ENCODE peak calls at places on chromosomes 5 and 9, in nine cellular contexts. One of them, this sample, is unnamed.

GRCh38 chr9:132141364-132141947 is 20.4 kb upstream of the NTNG2 start:
- DNase-seq in LHCN-M2: peak
- DNase-seq in fibroblast of lung: peak
- DNase-seq in upper lobe of left lung: peak
- DNase-seq in stimulated activated CD4-positive, alpha-beta T cell treated with anti-CD3 and anti-CD28 coated beads, Interleukin-1b, Interleukin-23, amount 100 ng/mL, for 48 hours: no peak
- DNase-seq in activated naive CD8-positive, alpha-beta T cell treated with anti-CD3 and anti-CD28 coated beads, Interleukin-2, amount 10 ng/mL, durations not matched to agents 7 days and 5 days: no peak
- DNase-seq in spleen: peak
- DNase-seq in body of pancreas: peak
- DNase-seq in cerebellar cortex: peak
- DNase-seq in this sample: no peak

GRCh38 chr5:128749584-128749983 is 211.5 kb upstream of the FBN2 start:
- DNase-seq in stimulated activated CD4-positive, alpha-beta T cell treated with anti-CD3 and anti-CD28 coated beads, Interleukin-1b, Interleukin-23, amount 100 ng/mL, for 48 hours: no peak
- DNase-seq in body of pancreas: no peak
- DNase-seq in activated naive CD8-positive, alpha-beta T cell treated with anti-CD3 and anti-CD28 coated beads, Interleukin-2, amount 10 ng/mL, durations not matched to agents 7 days and 5 days: no peak
- DNase-seq in cerebellar cortex: no peak
- DNase-seq in spleen: no peak
- DNase-seq in upper lobe of left lung: no peak
- DNase-seq in fibroblast of lung: no peak
- DNase-seq in LHCN-M2: no peak
- DNase-seq in this sample: no peak

GRCh38 chr5:15499528-15500325 is at the start of gene FBXL7:
- DNase-seq in LHCN-M2: peak
- DNase-seq in spleen: peak
- DNase-seq in fibroblast of lung: peak
- DNase-seq in upper lobe of left lung: peak
- DNase-seq in activated naive CD8-positive, alpha-beta T cell treated with anti-CD3 and anti-CD28 coated beads, Interleukin-2, amount 10 ng/mL, durations not matched to agents 7 days and 5 days: no peak
- DNase-seq in stimulated activated CD4-positive, alpha-beta T cell treated with anti-CD3 and anti-CD28 coated beads, Interleukin-1b, Interleukin-23, amount 100 ng/mL, for 48 hours: no peak
- DNase-seq in body of pancreas: peak
- DNase-seq in cerebellar cortex: no peak
- DNase-seq in this sample: peak

GRCh38 chr9:95511232-95511951 is 5.4 kb downstream of the PTCH1 start:
- DNase-seq in cerebellar cortex: peak
- DNase-seq in LHCN-M2: peak
- DNase-seq in spleen: peak
- DNase-seq in upper lobe of left lung: no peak
- DNase-seq in activated naive CD8-positive, alpha-beta T cell treated with anti-CD3 and anti-CD28 coated beads, Interleukin-2, amount 10 ng/mL, durations not matched to agents 7 days and 5 days: peak
- DNase-seq in fibroblast of lung: peak
- DNase-seq in stimulated activated CD4-positive, alpha-beta T cell treated with anti-CD3 and anti-CD28 coated beads, Interleukin-1b, Interleukin-23, amount 100 ng/mL, for 48 hours: peak
- DNase-seq in body of pancreas: peak
- DNase-seq in this sample: peak

GRCh38 chr9:93071464-93071863 is 13.0 kb downstream of the SUSD3 start:
- DNase-seq in body of pancreas: no peak
- DNase-seq in cerebellar cortex: peak
- DNase-seq in stimulated activated CD4-positive, alpha-beta T cell treated with anti-CD3 and anti-CD28 coated beads, Interleukin-1b, Interleukin-23, amount 100 ng/mL, for 48 hours: peak
- DNase-seq in fibroblast of lung: peak
- DNase-seq in upper lobe of left lung: no peak
- DNase-seq in spleen: no peak
- DNase-seq in LHCN-M2: peak
- DNase-seq in activated naive CD8-positive, alpha-beta T cell treated with anti-CD3 and anti-CD28 coated beads, Interleukin-2, amount 10 ng/mL, durations not matched to agents 7 days and 5 days: no peak
- DNase-seq in this sample: no peak

GRCh38 chr5:14417232-14417730 is 164.3 kb upstream of the OTULINL start:
- DNase-seq in spleen: no peak
- DNase-seq in body of pancreas: no peak
- DNase-seq in LHCN-M2: no peak
- DNase-seq in fibroblast of lung: peak
- DNase-seq in activated naive CD8-positive, alpha-beta T cell treated with anti-CD3 and anti-CD28 coated beads, Interleukin-2, amount 10 ng/mL, durations not matched to agents 7 days and 5 days: no peak
- DNase-seq in upper lobe of left lung: no peak
- DNase-seq in cerebellar cortex: no peak
- DNase-seq in stimulated activated CD4-positive, alpha-beta T cell treated with anti-CD3 and anti-CD28 coated beads, Interleukin-1b, Interleukin-23, amount 100 ng/mL, for 48 hours: no peak
- DNase-seq in this sample: no peak

GRCh38 chr5:41509399-41510175 is 814 bp downstream of the PLCXD3 start:
- DNase-seq in stimulated activated CD4-positive, alpha-beta T cell treated with anti-CD3 and anti-CD28 coated beads, Interleukin-1b, Interleukin-23, amount 100 ng/mL, for 48 hours: no peak
- DNase-seq in LHCN-M2: no peak
- DNase-seq in activated naive CD8-positive, alpha-beta T cell treated with anti-CD3 and anti-CD28 coated beads, Interleukin-2, amount 10 ng/mL, durations not matched to agents 7 days and 5 days: no peak
- DNase-seq in fibroblast of lung: no peak
- DNase-seq in cerebellar cortex: peak
- DNase-seq in body of pancreas: no peak
- DNase-seq in spleen: peak
- DNase-seq in upper lobe of left lung: peak
- DNase-seq in this sample: no peak

GRCh38 chr5:74030821-74031220 is 404.8 kb downstream of the ARHGEF28 start:
- DNase-seq in activated naive CD8-positive, alpha-beta T cell treated with anti-CD3 and anti-CD28 coated beads, Interleukin-2, amount 10 ng/mL, durations not matched to agents 7 days and 5 days: no peak
- DNase-seq in stimulated activated CD4-positive, alpha-beta T cell treated with anti-CD3 and anti-CD28 coated beads, Interleukin-1b, Interleukin-23, amount 100 ng/mL, for 48 hours: no peak
- DNase-seq in upper lobe of left lung: no peak
- DNase-seq in LHCN-M2: no peak
- DNase-seq in fibroblast of lung: no peak
- DNase-seq in cerebellar cortex: no peak
- DNase-seq in body of pancreas: no peak
- DNase-seq in spleen: no peak
- DNase-seq in this sample: no peak

GRCh38 chr9:76697554-76697953 is 66.7 kb upstream of the PCA3 start:
- DNase-seq in stimulated activated CD4-positive, alpha-beta T cell treated with anti-CD3 and anti-CD28 coated beads, Interleukin-1b, Interleukin-23, amount 100 ng/mL, for 48 hours: no peak
- DNase-seq in spleen: no peak
- DNase-seq in fibroblast of lung: no peak
- DNase-seq in cerebellar cortex: no peak
- DNase-seq in LHCN-M2: no peak
- DNase-seq in body of pancreas: no peak
- DNase-seq in upper lobe of left lung: no peak
- DNase-seq in activated naive CD8-positive, alpha-beta T cell treated with anti-CD3 and anti-CD28 coated beads, Interleukin-2, amount 10 ng/mL, durations not matched to agents 7 days and 5 days: no peak
- DNase-seq in this sample: no peak

GRCh38 chr5:2112128-2112808 is 229.5 kb upstream of the IRX4 start:
- DNase-seq in activated naive CD8-positive, alpha-beta T cell treated with anti-CD3 and anti-CD28 coated beads, Interleukin-2, amount 10 ng/mL, durations not matched to agents 7 days and 5 days: no peak
- DNase-seq in fibroblast of lung: no peak
- DNase-seq in cerebellar cortex: no peak
- DNase-seq in stimulated activated CD4-positive, alpha-beta T cell treated with anti-CD3 and anti-CD28 coated beads, Interleukin-1b, Interleukin-23, amount 100 ng/mL, for 48 hours: no peak
- DNase-seq in LHCN-M2: no peak
- DNase-seq in body of pancreas: no peak
- DNase-seq in spleen: no peak
- DNase-seq in upper lobe of left lung: no peak
- DNase-seq in this sample: no peak